ENCODE peak calls at places on chromosomes 6 and 20, in six cellular contexts. One of them, this sample, is unnamed.

GRCh38 chr6:328184-328670 is 35.9 kb downstream of the DUSP22 start:
- DNase-seq in NCI-H1092 treated with DMSO at 0.1 percent for 48 hours: no peak
- DNase-seq in activated naive CD8-positive, alpha-beta T cell treated with anti-CD3 and anti-CD28 coated beads, Interleukin-2, amount 50 U/mL, for 16 hours: no peak
- DNase-seq in left cardiac atrium: peak
- DNase-seq in activated T-helper 1 cell treated with anti-CD3 and anti-CD28 coated beads, Interleukin-12 subunit alpha, Interleukin-12 subunit beta, Interleukin-2, Interleukin-4 antibody, amounts not matched to agents 30 ng/mL and 10 ng/mL and 1 ng/mL, durations not matched to agents 14 hours and 24 hours and 36 hours: no peak
- DNase-seq in stimulated activated CD4-positive, alpha-beta T cell treated with anti-CD3 and anti-CD28 coated beads, Interleukin-12 subunit alpha, Interleukin-12 subunit beta, amount 100 ng/mL, for 4 hours: no peak
- DNase-seq in this sample: peak

GRCh38 chr20:56949318-56949717 is 317.1 kb downstream of the BMP7 start:
- DNase-seq in stimulated activated CD4-positive, alpha-beta T cell treated with anti-CD3 and anti-CD28 coated beads, Interleukin-12 subunit alpha, Interleukin-12 subunit beta, amount 100 ng/mL, for 4 hours: no peak
- DNase-seq in NCI-H1092 treated with DMSO at 0.1 percent for 48 hours: no peak
- DNase-seq in activated naive CD8-positive, alpha-beta T cell treated with anti-CD3 and anti-CD28 coated beads, Interleukin-2, amount 50 U/mL, for 16 hours: no peak
- DNase-seq in activated T-helper 1 cell treated with anti-CD3 and anti-CD28 coated beads, Interleukin-12 subunit alpha, Interleukin-12 subunit beta, Interleukin-2, Interleukin-4 antibody, amounts not matched to agents 30 ng/mL and 10 ng/mL and 1 ng/mL, durations not matched to agents 14 hours and 24 hours and 36 hours: no peak
- DNase-seq in left cardiac atrium: no peak
- DNase-seq in this sample: no peak

GRCh38 chr6:80165819-80166218 is 59.3 kb downstream of the BCKDHB start:
- DNase-seq in left cardiac atrium: no peak
- DNase-seq in activated naive CD8-positive, alpha-beta T cell treated with anti-CD3 and anti-CD28 coated beads, Interleukin-2, amount 50 U/mL, for 16 hours: no peak
- DNase-seq in activated T-helper 1 cell treated with anti-CD3 and anti-CD28 coated beads, Interleukin-12 subunit alpha, Interleukin-12 subunit beta, Interleukin-2, Interleukin-4 antibody, amounts not matched to agents 30 ng/mL and 10 ng/mL and 1 ng/mL, durations not matched to agents 14 hours and 24 hours and 36 hours: no peak
- DNase-seq in NCI-H1092 treated with DMSO at 0.1 percent for 48 hours: no peak
- DNase-seq in stimulated activated CD4-positive, alpha-beta T cell treated with anti-CD3 and anti-CD28 coated beads, Interleukin-12 subunit alpha, Interleukin-12 subunit beta, amount 100 ng/mL, for 4 hours: no peak
- DNase-seq in this sample: no peak

GRCh38 chr20:62924567-62925419 is 1.5 kb downstream of the DIDO1 start:
- DNase-seq in activated naive CD8-positive, alpha-beta T cell treated with anti-CD3 and anti-CD28 coated beads, Interleukin-2, amount 50 U/mL, for 16 hours: no peak
- DNase-seq in activated T-helper 1 cell treated with anti-CD3 and anti-CD28 coated beads, Interleukin-12 subunit alpha, Interleukin-12 subunit beta, Interleukin-2, Interleukin-4 antibody, amounts not matched to agents 30 ng/mL and 10 ng/mL and 1 ng/mL, durations not matched to agents 14 hours and 24 hours and 36 hours: no peak
- DNase-seq in left cardiac atrium: peak
- DNase-seq in NCI-H1092 treated with DMSO at 0.1 percent for 48 hours: no peak
- DNase-seq in stimulated activated CD4-positive, alpha-beta T cell treated with anti-CD3 and anti-CD28 coated beads, Interleukin-12 subunit alpha, Interleukin-12 subunit beta, amount 100 ng/mL, for 4 hours: no peak
- DNase-seq in this sample: peak

GRCh38 chr20:50056951-50057403 is 56.0 kb downstream of the UBE2V1 start:
- DNase-seq in activated naive CD8-positive, alpha-beta T cell treated with anti-CD3 and anti-CD28 coated beads, Interleukin-2, amount 50 U/mL, for 16 hours: no peak
- DNase-seq in left cardiac atrium: no peak
- DNase-seq in stimulated activated CD4-positive, alpha-beta T cell treated with anti-CD3 and anti-CD28 coated beads, Interleukin-12 subunit alpha, Interleukin-12 subunit beta, amount 100 ng/mL, for 4 hours: no peak
- DNase-seq in NCI-H1092 treated with DMSO at 0.1 percent for 48 hours: no peak
- DNase-seq in activated T-helper 1 cell treated with anti-CD3 and anti-CD28 coated beads, Interleukin-12 subunit alpha, Interleukin-12 subunit beta, Interleukin-2, Interleukin-4 antibody, amounts not matched to agents 30 ng/mL and 10 ng/mL and 1 ng/mL, durations not matched to agents 14 hours and 24 hours and 36 hours: no peak
- DNase-seq in this sample: no peak

GRCh38 chr6:168574699-168575195 is 133.8 kb downstream of the SMOC2 start:
- DNase-seq in NCI-H1092 treated with DMSO at 0.1 percent for 48 hours: no peak
- DNase-seq in stimulated activated CD4-positive, alpha-beta T cell treated with anti-CD3 and anti-CD28 coated beads, Interleukin-12 subunit alpha, Interleukin-12 subunit beta, amount 100 ng/mL, for 4 hours: no peak
- DNase-seq in left cardiac atrium: peak
- DNase-seq in activated naive CD8-positive, alpha-beta T cell treated with anti-CD3 and anti-CD28 coated beads, Interleukin-2, amount 50 U/mL, for 16 hours: no peak
- DNase-seq in activated T-helper 1 cell treated with anti-CD3 and anti-CD28 coated beads, Interleukin-12 subunit alpha, Interleukin-12 subunit beta, Interleukin-2, Interleukin-4 antibody, amounts not matched to agents 30 ng/mL and 10 ng/mL and 1 ng/mL, durations not matched to agents 14 hours and 24 hours and 36 hours: no peak
- DNase-seq in this sample: peak

GRCh38 chr6:21270501-21271290 is 322.9 kb upstream of the SOX4 start:
- DNase-seq in left cardiac atrium: no peak
- DNase-seq in activated naive CD8-positive, alpha-beta T cell treated with anti-CD3 and anti-CD28 coated beads, Interleukin-2, amount 50 U/mL, for 16 hours: no peak
- DNase-seq in NCI-H1092 treated with DMSO at 0.1 percent for 48 hours: no peak
- DNase-seq in activated T-helper 1 cell treated with anti-CD3 and anti-CD28 coated beads, Interleukin-12 subunit alpha, Interleukin-12 subunit beta, Interleukin-2, Interleukin-4 antibody, amounts not matched to agents 30 ng/mL and 10 ng/mL and 1 ng/mL, durations not matched to agents 14 hours and 24 hours and 36 hours: no peak
- DNase-seq in stimulated activated CD4-positive, alpha-beta T cell treated with anti-CD3 and anti-CD28 coated beads, Interleukin-12 subunit alpha, Interleukin-12 subunit beta, amount 100 ng/mL, for 4 hours: no peak
- DNase-seq in this sample: no peak

GRCh38 chr6:166402582-166403277 is 20.0 kb upstream of the MPC1 start:
- DNase-seq in activated T-helper 1 cell treated with anti-CD3 and anti-CD28 coated beads, Interleukin-12 subunit alpha, Interleukin-12 subunit beta, Interleukin-2, Interleukin-4 antibody, amounts not matched to agents 30 ng/mL and 10 ng/mL and 1 ng/mL, durations not matched to agents 14 hours and 24 hours and 36 hours: no peak
- DNase-seq in stimulated activated CD4-positive, alpha-beta T cell treated with anti-CD3 and anti-CD28 coated beads, Interleukin-12 subunit alpha, Interleukin-12 subunit beta, amount 100 ng/mL, for 4 hours: no peak
- DNase-seq in left cardiac atrium: no peak
- DNase-seq in activated naive CD8-positive, alpha-beta T cell treated with anti-CD3 and anti-CD28 coated beads, Interleukin-2, amount 50 U/mL, for 16 hours: no peak
- DNase-seq in NCI-H1092 treated with DMSO at 0.1 percent for 48 hours: peak
- DNase-seq in this sample: peak

GRCh38 chr6:160400426-160400825 is 52.2 kb downstream of the SLC22A3 start:
- DNase-seq in left cardiac atrium: no peak
- DNase-seq in activated T-helper 1 cell treated with anti-CD3 and anti-CD28 coated beads, Interleukin-12 subunit alpha, Interleukin-12 subunit beta, Interleukin-2, Interleukin-4 antibody, amounts not matched to agents 30 ng/mL and 10 ng/mL and 1 ng/mL, durations not matched to agents 14 hours and 24 hours and 36 hours: no peak
- DNase-seq in NCI-H1092 treated with DMSO at 0.1 percent for 48 hours: no peak
- DNase-seq in stimulated activated CD4-positive, alpha-beta T cell treated with anti-CD3 and anti-CD28 coated beads, Interleukin-12 subunit alpha, Interleukin-12 subunit beta, amount 100 ng/mL, for 4 hours: no peak
- DNase-seq in activated naive CD8-positive, alpha-beta T cell treated with anti-CD3 and anti-CD28 coated beads, Interleukin-2, amount 50 U/mL, for 16 hours: no peak
- DNase-seq in this sample: no peak

GRCh38 chr6:56226946-56227879 is 20.2 kb downstream of the COL21A1 start:
- DNase-seq in activated T-helper 1 cell treated with anti-CD3 and anti-CD28 coated beads, Interleukin-12 subunit alpha, Interleukin-12 subunit beta, Interleukin-2, Interleukin-4 antibody, amounts not matched to agents 30 ng/mL and 10 ng/mL and 1 ng/mL, durations not matched to agents 14 hours and 24 hours and 36 hours: no peak
- DNase-seq in left cardiac atrium: no peak
- DNase-seq in stimulated activated CD4-positive, alpha-beta T cell treated with anti-CD3 and anti-CD28 coated beads, Interleukin-12 subunit alpha, Interleukin-12 subunit beta, amount 100 ng/mL, for 4 hours: no peak
- DNase-seq in NCI-H1092 treated with DMSO at 0.1 percent for 48 hours: no peak
- DNase-seq in activated naive CD8-positive, alpha-beta T cell treated with anti-CD3 and anti-CD28 coated beads, Interleukin-2, amount 50 U/mL, for 16 hours: no peak
- DNase-seq in this sample: no peak

GRCh38 chr6:142833054-142833453 is 111.9 kb downstream of the HIVEP2 start:
- DNase-seq in activated T-helper 1 cell treated with anti-CD3 and anti-CD28 coated beads, Interleukin-12 subunit alpha, Interleukin-12 subunit beta, Interleukin-2, Interleukin-4 antibody, amounts not matched to agents 30 ng/mL and 10 ng/mL and 1 ng/mL, durations not matched to agents 14 hours and 24 hours and 36 hours: no peak
- DNase-seq in NCI-H1092 treated with DMSO at 0.1 percent for 48 hours: no peak
- DNase-seq in stimulated activated CD4-positive, alpha-beta T cell treated with anti-CD3 and anti-CD28 coated beads, Interleukin-12 subunit alpha, Interleukin-12 subunit beta, amount 100 ng/mL, for 4 hours: no peak
- DNase-seq in left cardiac atrium: no peak
- DNase-seq in activated naive CD8-positive, alpha-beta T cell treated with anti-CD3 and anti-CD28 coated beads, Interleukin-2, amount 50 U/mL, for 16 hours: no peak
- DNase-seq in this sample: peak